ENCODE peak calls at places on chromosomes 6 and 20, in seven cellular contexts. V is astrocyte, D is neural progenitor cell, W is stomach, J is upper lobe of right lung, I is lower lobe of right lung, Y is A549. L is an unnamed sample.
A peak's percentile ranks its signal among the peaks of the same experiment; 100 is the strongest.

GRCh38 chr6:23728707-23729106 is 397.3 kb upstream of the NRSN1 start:
- DNase-seq in V (no peak), D (no peak), W (peak; percentile 57), J (no peak), I (no peak), Y (no peak), L (no peak)

GRCh38 chr6:92428443-92428842 is 990.9 kb downstream of the EPHA7 start:
- DNase-seq in V (no peak), D (no peak), W (no peak), J (no peak), I (no peak), Y (no peak), L (no peak)

GRCh38 chr6:127547909-127548649 is 28.9 kb upstream of the C6orf58 start:
- DNase-seq in V (no peak), D (no peak), W (no peak), J (no peak), I (no peak), Y (no peak), L (no peak)

GRCh38 chr6:106520711-106521367 is 108.5 kb downstream of the RTN4IP1 start:
- DNase-seq in V (no peak), D (no peak), W (peak; percentile 50), J (peak; percentile 69), I (peak; percentile 73), Y (no peak), L (no peak)

GRCh38 chr6:18585032-18585573 is 198.0 kb downstream of the RNF144B start:
- DNase-seq in V (peak; percentile 87), D (no peak), W (no peak), J (no peak), I (no peak), Y (peak; percentile 12), L (no peak)

GRCh38 chr20:3231116-3231515 is 7.9 kb downstream of the SLC4A11 start:
- DNase-seq in V (no peak), D (no peak), W (no peak), J (no peak), I (no peak), Y (no peak), L (no peak)

GRCh38 chr6:56668158-56668557 is 25.5 kb upstream of the DST start:
- DNase-seq in V (no peak), D (no peak), W (no peak), J (no peak), I (no peak), Y (no peak), L (no peak)

GRCh38 chr6:105592329-105592728 is 189.4 kb upstream of the PREP start:
- DNase-seq in V (peak; percentile 98), D (no peak), W (no peak), J (no peak), I (no peak), Y (peak; percentile 88), L (no peak)

GRCh38 chr20:1813101-1813529 is 82.1 kb upstream of the SIRPA start:
- DNase-seq in V (peak; percentile 90), D (no peak), W (peak; percentile 60), J (no peak), I (no peak), Y (peak; percentile 86), L (peak; percentile 90)

GRCh38 chr6:139117734-139118133 is 17.1 kb upstream of the HECA start:
- DNase-seq in V (no peak), D (no peak), W (no peak), J (no peak), I (no peak), Y (no peak), L (no peak)

GRCh38 chr6:148379481-148379880 is 36.8 kb downstream of the SASH1 start:
- DNase-seq in V (no peak), D (no peak), W (no peak), J (no peak), I (no peak), Y (no peak), L (no peak)

GRCh38 chr6:43983191-43983590 is 144.1 kb downstream of the MRPL14 start:
- DNase-seq in V (no peak), D (no peak), W (no peak), J (no peak), I (no peak), Y (no peak), L (no peak)

GRCh38 chr20:8646716-8647115 is 422.2 kb upstream of the PLCB4 start:
- DNase-seq in V (peak; percentile 95), D (no peak), W (no peak), J (no peak), I (no peak), Y (no peak), L (no peak)

GRCh38 chr6:133544419-133544818 is 303.3 kb downstream of the EYA4 start:
- DNase-seq in V (no peak), D (no peak), W (no peak), J (no peak), I (no peak), Y (no peak), L (no peak)

GRCh38 chr20:31608256-31608980 is 3.3 kb downstream of the ID1 start:
- DNase-seq in V (peak; percentile 70), D (peak; percentile 93), W (peak; percentile 92), J (peak; percentile 96), I (peak; percentile 93), Y (peak; percentile 98), L (peak; percentile 87)
- H3K27ac ChIP-seq in V (peak overlapping the region; percentile 98), D (peak overlapping the region; percentile 59), W (peak overlapping the region; percentile 94), J (peak overlapping the region; percentile 95), I (peak overlapping the region; percentile 98), Y (peak overlapping the region; percentile 97), L (peak overlapping the region; percentile 6)

GRCh38 chr6:90296346-90297123 is at the start of gene BACH2:
- DNase-seq in V (peak; percentile 87), D (peak; percentile 98), W (peak; percentile 95), J (peak; percentile 93), I (peak; percentile 91), Y (peak; percentile 67), L (peak; percentile 87)

GRCh38 chr6:90295854-90296345 is 743 bp downstream of the BACH2 start:
- DNase-seq in V (peak; percentile 71), D (peak; percentile 83), W (peak; percentile 59), J (peak; percentile 76), I (peak; percentile 58), Y (peak; percentile 45), L (peak; percentile 79)

GRCh38 chr6:90294008-90294511 is 2.6 kb downstream of the BACH2 start:
- DNase-seq in V (no peak), D (no peak), W (no peak), J (no peak), I (no peak), Y (no peak), L (no peak)

GRCh38 chr6:90294614-90294988 is 2.0 kb downstream of the BACH2 start:
- DNase-seq in V (no peak), D (peak; percentile 63), W (no peak), J (no peak), I (no peak), Y (no peak), L (no peak)

GRCh38 chr6:90294989-90295853 is 1.4 kb downstream of the BACH2 start:
- DNase-seq in V (no peak), D (peak; percentile 54), W (peak; percentile 31), J (peak; percentile 75), I (peak; percentile 60), Y (peak; percentile 29), L (peak; percentile 76)
- TF ChIP-seq CTCF in V (no peak), D (no peak), W (no peak), J (no peak), I (peak; percentile 17), Y (no peak), L (peak; percentile 13)

GRCh38 chr20:64084209-64085152 is at the start of gene LKAAEAR1:
- DNase-seq in V (no peak), D (peak; percentile 59), W (no peak), J (no peak), I (no peak), Y (no peak), L (no peak)

GRCh38 chr20:64082126-64082638 is 2.0 kb downstream of the LKAAEAR1 start:
- DNase-seq in V (no peak), D (peak; percentile 56), W (no peak), J (no peak), I (no peak), Y (no peak), L (no peak)

GRCh38 chr20:64082821-64083379 is 1.3 kb downstream of the LKAAEAR1 start:
- DNase-seq in V (no peak), D (no peak), W (no peak), J (no peak), I (no peak), Y (no peak), L (no peak)

GRCh38 chr20:64081620-64081964 is 1.7 kb downstream of the OPRL1 start:
- DNase-seq in V (no peak), D (no peak), W (no peak), J (no peak), I (no peak), Y (no peak), L (no peak)

DNA sequence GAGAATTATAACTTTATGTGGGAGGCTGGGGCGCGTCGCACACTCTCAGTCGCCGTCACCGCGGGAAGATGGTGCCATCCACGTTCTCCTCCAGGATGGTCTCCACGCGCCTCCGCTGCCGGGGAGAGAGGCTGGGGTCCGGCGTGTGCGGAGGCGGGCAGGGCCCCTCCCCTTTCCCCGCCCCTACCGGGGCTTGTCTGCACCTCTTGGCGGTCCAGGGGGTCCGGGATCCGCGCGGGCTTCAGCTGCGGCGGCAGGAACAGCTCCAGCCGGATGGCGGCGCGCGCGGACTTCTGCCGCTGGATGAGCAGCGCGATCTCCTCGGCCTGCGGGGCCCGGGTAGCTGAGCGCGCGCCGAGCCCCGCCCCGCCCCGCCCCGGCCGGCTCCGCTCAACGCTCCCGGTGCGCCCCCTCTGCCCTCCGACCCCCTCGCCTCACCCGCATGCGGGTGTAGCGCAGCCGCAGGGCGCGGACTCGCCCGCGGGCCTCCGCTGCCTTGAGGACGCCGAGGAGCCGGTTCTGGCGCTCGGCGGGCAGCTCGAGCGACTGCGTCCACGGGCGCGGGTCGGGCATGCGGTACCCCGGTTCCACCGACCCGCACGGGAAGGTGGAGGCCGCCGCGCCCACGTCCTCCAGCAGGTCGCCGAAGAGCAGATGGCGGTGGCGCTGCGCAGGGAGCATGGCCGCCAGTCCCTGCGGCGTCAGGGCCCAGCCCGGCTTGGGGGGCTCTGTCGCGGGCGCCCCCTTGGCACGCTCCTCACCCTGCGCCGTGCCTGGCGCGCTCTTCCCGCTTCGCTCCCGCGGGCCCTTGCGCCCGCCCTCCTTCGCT is 604 bp downstream of the LKAAEAR1 start:
- DNase-seq in V (peak; percentile 63), D (peak; percentile 94), W (peak; percentile 73), J (peak; percentile 89), I (peak; percentile 88), Y (peak; percentile 87), L (no peak)
- H3K4me3 ChIP-seq in V (no peak overlapping the region), D (peak overlapping the region; percentile 61), W (peak overlapping the region; percentile 54), J (peak overlapping the region; percentile 50), I (peak overlapping the region; percentile 60), Y (peak overlapping the region; percentile 71), L (peak overlapping the region; percentile 82)

GRCh38 chr20:49099011-49099410 is 52.9 kb downstream of the CSE1L start:
- DNase-seq in V (no peak), D (no peak), W (no peak), J (no peak), I (no peak), Y (no peak), L (no peak)

GRCh38 chr20:49098136-49098535 is 52.0 kb downstream of the CSE1L start:
- DNase-seq in V (no peak), D (no peak), W (no peak), J (no peak), I (no peak), Y (no peak), L (no peak)

GRCh38 chr20:49100934-49101333 is 54.8 kb downstream of the CSE1L start:
- DNase-seq in V (no peak), D (no peak), W (no peak), J (no peak), I (no peak), Y (no peak), L (no peak)

GRCh38 chr20:49096212-49096730 is 50.2 kb downstream of the CSE1L start:
- DNase-seq in V (no peak), D (no peak), W (no peak), J (no peak), I (no peak), Y (no peak), L (no peak)

GRCh38 chr20:49097159-49097558 is 51.0 kb downstream of the CSE1L start:
- DNase-seq in V (no peak), D (no peak), W (no peak), J (no peak), I (no peak), Y (no peak), L (no peak)
- H3K27ac ChIP-seq in V (no peak overlapping the region), D (no peak overlapping the region), W (no peak overlapping the region), J (no peak overlapping the region), I (no peak overlapping the region), Y (no peak overlapping the region), L (no peak overlapping the region)